ENCODE peak calls at places on chromosomes 5 and 9, in six cellular contexts. W is mesenchymal stem cell, J is H9, Z is IMR-90, U is H1, B is trophoblast cell. R is an unnamed sample. For H3K27me3, the result is how much of the 10 kb centered on the place peaks cover.

GRCh38 chr9:27377147-27377807 is 80.3 kb upstream of the EQTN start:
- DNase-seq in U (no peak), Z (no peak), B (peak), W (no peak), J (no peak), R (no peak)

GRCh38 chr9:21095561-21095960 is 17.8 kb upstream of the IFNB1 start:
- DNase-seq in J (no peak), U (no peak), B (peak), W (peak), Z (no peak), R (no peak)

GRCh38 chr5:170252109-170252508 is 19.3 kb downstream of the C5orf58 start:
- DNase-seq in Z (no peak), B (no peak), J (no peak), U (no peak), W (no peak), R (no peak)

GRCh38 chr5:56328753-56329560 is 95.8 kb upstream of the ANKRD55 start:
- DNase-seq in Z (peak), J (no peak), U (no peak), B (peak), W (peak), R (no peak)

GRCh38 chr9:70412678-70413426 is 1.6 kb downstream of the KLF9 start:
- DNase-seq in J (peak), U (no peak), W (peak), Z (peak), B (peak), R (no peak)

GRCh38 chr5:39605966-39606591 is 181.3 kb upstream of the DAB2 start:
- DNase-seq in U (no peak), Z (peak), B (no peak), W (peak), J (no peak), R (no peak)

GRCh38 chr9:37987467-37987981 is 81.5 kb downstream of the SHB start:
- DNase-seq in Z (no peak), U (no peak), W (no peak), B (no peak), J (no peak), R (no peak)

GRCh38 chr9:706606-707451 is 134.7 kb upstream of the DMRT1 start:
- DNase-seq in U (no peak), Z (peak), J (peak), W (peak), B (peak), R (peak)

GRCh38 chr5:10293907-10294662 is 13.6 kb downstream of the CMBL start:
- DNase-seq in B (no peak), Z (peak), U (no peak), J (no peak), W (no peak), R (no peak)

GRCh38 chr5:111999286-111999685 is 242.3 kb upstream of the NREP start:
- DNase-seq in Z (peak), B (no peak), W (peak), U (no peak), J (no peak), R (no peak)

GRCh38 chr9:131122158-131122557 is 3.2 kb upstream of the NUP214 start:
- DNase-seq in U (no peak), J (no peak), B (peak), Z (no peak), W (no peak), R (no peak)

GRCh38 chr5:22835630-22836029 is 17.5 kb downstream of the CDH12 start:
- DNase-seq in Z (no peak), W (no peak), J (no peak), U (no peak), B (no peak), R (peak)

GRCh38 chr9:24245988-24246387 is 299.7 kb downstream of the IZUMO3 start:
- DNase-seq in J (no peak), Z (peak), W (peak), U (no peak), B (peak), R (no peak)

GRCh38 chr5:14148890-14149671 is 5.9 kb downstream of the TRIO start:
- DNase-seq in U (no peak), J (peak), Z (no peak), W (no peak), B (no peak), R (no peak)

GRCh38 chr5:76479973-76480667 is 77.0 kb downstream of the IQGAP2 start:
- DNase-seq in B (no peak), Z (no peak), U (no peak), W (no peak), J (no peak), R (no peak)

GRCh38 chr9:111195779-111196178 is 134.2 kb downstream of the OR2K2 start:
- DNase-seq in Z (no peak), B (no peak), U (no peak), J (no peak), W (no peak), R (no peak)

GRCh38 chr5:129361441-129362025 is 98.6 kb upstream of the ADAMTS19 start:
- DNase-seq in W (peak), J (no peak), B (peak), U (no peak), Z (peak), R (no peak)

GRCh38 chr9:112041536-112042243 is 133.4 kb downstream of the SUSD1 start:
- DNase-seq in U (peak), W (peak), J (peak), B (peak), Z (peak), R (no peak)

GRCh38 chr5:35924950-35925722 is 13.3 kb downstream of the CAPSL start:
- DNase-seq in U (no peak), B (peak), J (peak), W (peak), Z (peak), R (peak)

GRCh38 chr5:59348189-59348588 is 545.3 kb downstream of the PDE4D start:
- DNase-seq in B (peak), W (no peak), J (no peak), Z (no peak), U (no peak), R (no peak)

GRCh38 chr9:122131401-122131921 is 28.1 kb downstream of the NDUFA8 start:
- DNase-seq in J (peak), Z (no peak), B (peak), U (no peak), W (no peak), R (no peak)

GRCh38 chr5:176162206-176162605 is 76.0 kb upstream of the SIMC1 start:
- DNase-seq in U (no peak), Z (no peak), J (no peak), W (no peak), B (no peak), R (no peak)

GRCh38 chr5:169050146-169050571 is 250.8 kb downstream of the SLIT3 start:
- DNase-seq in Z (no peak), J (no peak), W (no peak), U (no peak), B (no peak), R (no peak)

DNA sequence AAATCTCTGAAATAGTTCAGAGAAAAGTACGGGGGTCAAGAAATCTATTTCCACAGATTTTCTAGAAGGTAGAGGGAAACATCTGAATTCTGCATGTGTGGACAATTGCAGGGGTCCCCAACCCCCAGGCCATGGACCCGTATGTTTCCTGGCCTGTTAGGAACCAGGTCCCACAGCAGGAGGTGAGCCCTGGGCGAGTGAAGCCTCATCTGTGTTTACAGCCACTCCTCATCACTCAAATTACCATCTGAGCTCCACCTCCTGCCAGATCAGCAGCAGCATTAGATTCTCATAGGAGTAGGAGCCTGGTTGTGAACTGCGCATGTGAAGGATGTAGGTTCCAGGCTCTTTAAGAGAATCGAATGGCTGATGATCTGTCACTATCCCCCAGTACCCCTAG is 200.5 kb upstream of the EDIL3 start:
- DNase-seq in Z (no peak), J (peak), U (no peak), B (no peak), W (no peak), R (no peak)
- H3K27me3 ChIP-seq in Z (under half), J (under half), U (under half), B (under half), W (under half), R (under half)

DNA sequence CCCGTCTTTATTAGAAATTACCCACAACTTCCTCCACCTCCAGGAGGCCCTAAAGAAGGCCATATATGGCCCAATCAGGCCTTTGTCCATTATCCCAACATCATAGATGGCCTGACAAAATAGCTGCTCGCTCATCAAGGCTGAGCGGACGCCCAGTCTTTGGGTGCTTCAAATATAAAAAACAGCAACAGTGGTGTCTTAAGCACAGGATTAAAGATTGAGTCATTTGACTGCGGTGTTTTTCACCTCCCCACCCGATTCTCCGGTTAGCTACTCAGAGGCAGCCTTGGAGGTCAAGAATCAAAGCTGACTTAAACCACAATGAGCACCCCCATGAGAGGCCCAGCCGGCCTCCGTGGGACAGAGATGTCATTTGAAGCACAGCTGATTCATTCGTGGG is 18.8 kb downstream of the S1PR3 start:
- DNase-seq in W (no peak), Z (no peak), J (no peak), U (no peak), B (no peak), R (no peak)
- H3K14ac ChIP-seq in W (no peak), Z (no peak), J (no peak), U (no peak), B (no peak), R (no peak)

GRCh38 chr9:133583586-133583985 is 25.6 kb downstream of the FAM163B start:
- DNase-seq in J (no peak), Z (no peak), W (no peak), U (no peak), B (no peak), R (no peak)
- H4K91ac ChIP-seq in J (no peak), Z (no peak), W (peak), U (peak), B (peak), R (no peak)

GRCh38 chr5:8327016-8327415 is 458.1 kb downstream of the MTRR start:
- DNase-seq in U (no peak), W (no peak), Z (no peak), B (no peak), J (no peak), R (no peak)

GRCh38 chr5:8332666-8333444 is 463.9 kb downstream of the MTRR start:
- DNase-seq in B (no peak), Z (no peak), W (no peak), U (no peak), J (no peak), R (no peak)

GRCh38 chr5:8333977-8334376 is 465.0 kb downstream of the MTRR start:
- DNase-seq in Z (no peak), J (no peak), U (no peak), W (no peak), B (no peak), R (no peak)

GRCh38 chr5:8333445-8333844 is 464.5 kb downstream of the MTRR start:
- DNase-seq in Z (no peak), W (no peak), U (no peak), J (no peak), B (no peak), R (no peak)

DNA sequence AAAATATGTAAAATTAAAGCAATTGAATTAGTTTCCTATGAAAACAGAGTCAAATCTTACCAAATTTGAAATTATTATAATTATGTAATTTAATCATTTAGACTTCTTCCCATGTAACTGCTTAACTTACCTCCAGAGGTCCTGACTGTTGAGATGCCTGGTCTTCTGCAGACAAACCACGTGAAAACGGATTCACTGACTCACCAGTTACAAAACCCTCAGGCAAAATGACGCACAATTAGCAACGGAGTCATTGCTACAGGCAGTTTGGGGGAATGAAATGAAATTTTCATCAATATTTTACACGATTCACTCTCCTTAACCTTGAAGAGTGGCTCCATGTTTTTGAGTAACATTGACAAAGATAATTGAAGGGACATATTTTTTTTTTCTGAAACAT is 460.8 kb downstream of the MTRR start:
- DNase-seq in W (no peak), B (peak), U (no peak), J (no peak), Z (peak), R (no peak)
- H3K27me3 ChIP-seq in W (under half), B (under half), U (under half), J (under half), Z (under half), R (under half)

DNA sequence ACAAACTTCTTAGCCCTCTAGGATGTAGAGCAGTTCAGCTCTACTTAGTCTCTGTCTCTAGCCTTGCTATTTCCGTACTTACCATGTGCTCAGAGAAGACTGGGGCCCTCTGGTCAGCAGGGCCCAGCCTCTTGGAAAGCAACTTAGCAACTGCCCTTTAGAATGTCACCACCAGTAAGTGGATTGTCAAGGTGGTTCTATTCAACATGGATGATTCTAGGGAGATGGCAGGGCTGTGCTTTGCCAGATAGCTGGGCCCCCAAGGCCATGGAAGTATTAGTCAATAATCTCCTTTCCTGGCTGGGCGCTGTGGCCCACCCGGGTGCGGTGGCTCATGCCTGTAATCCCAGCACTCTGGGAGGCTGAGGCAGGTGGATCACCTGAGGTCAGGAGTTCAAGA is 177.6 kb upstream of the MVB12B start:
- DNase-seq in B (no peak), J (peak), Z (no peak), U (no peak), W (no peak), R (no peak)
- H3K14ac ChIP-seq in B (no peak), J (no peak), Z (no peak), U (no peak), W (no peak), R (no peak)

GRCh38 chr9:134794726-134795370 is 85.8 kb upstream of the FCN2 start:
- DNase-seq in W (no peak), Z (no peak), J (no peak), B (no peak), U (no peak), R (no peak)
- H4K91ac ChIP-seq in W (no peak), Z (no peak), J (no peak), B (no peak), U (no peak), R (no peak)

GRCh38 chr5:1390861-1391600 is 46.1 kb upstream of the CLPTM1L start:
- DNase-seq in Z (no peak), J (no peak), U (no peak), W (no peak), B (no peak), R (no peak)

GRCh38 chr5:1388383-1388967 is 43.6 kb upstream of the CLPTM1L start:
- DNase-seq in J (no peak), Z (no peak), W (no peak), U (no peak), B (no peak), R (no peak)

GRCh38 chr5:1392261-1392660 is 47.4 kb upstream of the CLPTM1L start:
- DNase-seq in U (no peak), Z (no peak), W (no peak), B (no peak), J (no peak), R (no peak)

GRCh38 chr5:1391691-1392090 is 46.8 kb upstream of the CLPTM1L start:
- DNase-seq in J (no peak), U (no peak), W (no peak), Z (no peak), B (no peak), R (no peak)

DNA sequence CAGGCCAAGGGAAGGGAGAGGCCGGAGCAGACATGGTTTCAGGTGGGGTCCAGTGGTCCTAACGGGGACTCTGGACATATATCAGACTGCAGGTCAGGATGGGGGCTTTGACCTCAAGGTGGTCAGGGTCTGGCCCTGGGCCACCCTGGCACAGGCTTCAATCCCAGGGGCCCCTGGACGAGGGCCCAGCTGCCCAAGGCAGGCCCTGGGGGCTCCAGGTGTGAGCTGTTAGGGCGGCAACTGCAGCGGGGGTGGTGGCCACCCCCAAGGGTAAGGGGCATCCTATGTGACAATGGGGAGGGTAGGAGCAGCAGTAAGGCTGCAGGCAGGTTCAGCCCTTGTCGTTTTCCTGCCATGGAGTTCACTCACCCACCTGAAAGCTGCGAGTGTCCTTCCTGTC is 45.4 kb upstream of the CLPTM1L start:
- DNase-seq in U (no peak), B (no peak), J (no peak), Z (no peak), W (no peak), R (no peak)
- H3K27me3 ChIP-seq in U (under half), B (under half), J (under half), Z (under half), W (half or more), R (under half)

GRCh38 chr9:3177362-3177761 is 333.5 kb upstream of the PUM3 start:
- DNase-seq in J (no peak), U (no peak), W (no peak), Z (no peak), B (no peak), R (no peak)
- H3K14ac ChIP-seq in J (no peak), U (no peak), W (no peak), Z (no peak), B (no peak), R (no peak)

GRCh38 chr9:31996331-31996730 is 388.1 kb upstream of the ACO1 start:
- DNase-seq in W (no peak), Z (no peak), B (no peak), U (no peak), J (no peak), R (no peak)
- H4K91ac ChIP-seq in W (no peak), Z (no peak), B (no peak), U (no peak), J (no peak), R (no peak)

GRCh38 chr5:173237821-173238220 is 2.8 kb upstream of the NKX2-5 start:
- DNase-seq in U (no peak), J (no peak), B (no peak), W (peak), Z (no peak), R (no peak)

GRCh38 chr5:173240091-173241050 is 5.4 kb upstream of the NKX2-5 start:
- DNase-seq in Z (no peak), B (no peak), W (peak), J (peak), U (no peak), R (no peak)

GRCh38 chr5:173236531-173237501 is 1.8 kb upstream of the NKX2-5 start:
- DNase-seq in B (no peak), J (peak), W (peak), Z (no peak), U (no peak), R (no peak)

GRCh38 chr5:173238312-173239232 is 3.6 kb upstream of the NKX2-5 start:
- DNase-seq in B (peak), Z (no peak), J (peak), U (no peak), W (peak), R (no peak)

GRCh38 chr5:173239233-173239593 is 4.2 kb upstream of the NKX2-5 start:
- DNase-seq in J (no peak), U (no peak), Z (no peak), B (no peak), W (peak), R (no peak)
- H3K27me3 ChIP-seq in J (half or more), U (half or more), Z (half or more), B (half or more), W (half or more), R (half or more)